ENCODE peak calls at places on chromosomes 7 and 10, in five cellular contexts. T is cardiac fibroblast, W is IMR-90, G is sigmoid colon, R is fibroblast of pulmonary artery. O is an unnamed sample.

GRCh38 chr10:112022196-112022595 is 161.4 kb downstream of the GPAM start:
- DNase-seq in W (no peak), R (no peak), T (no peak), G (no peak), O (peak)

GRCh38 chr7:24741691-24742639 is 15.3 kb downstream of the GSDME start:
- DNase-seq in T (peak), G (no peak), R (peak), W (peak), O (peak)

GRCh38 chr7:65840446-65840845 is 32.4 kb upstream of the VKORC1L1 start:
- DNase-seq in R (no peak), G (no peak), T (no peak), W (no peak), O (peak)

GRCh38 chr10:62046522-62047239 is 145.2 kb downstream of the ARID5B start:
- DNase-seq in W (peak), T (peak), G (peak), R (peak), O (peak)

GRCh38 chr7:158816995-158817394 is 12.3 kb downstream of the ESYT2 start:
- DNase-seq in T (no peak), G (no peak), R (no peak), W (no peak), O (no peak)

GRCh38 chr10:11757452-11757819 is 15.3 kb downstream of the ECHDC3 start:
- DNase-seq in W (peak), G (peak), T (peak), R (peak), O (peak)

GRCh38 chr10:25082276-25083204 is 66.1 kb downstream of the THNSL1 start:
- DNase-seq in G (no peak), W (no peak), T (no peak), R (no peak), O (no peak)

GRCh38 chr7:50658696-50659095 is 93.5 kb upstream of the DDC start:
- DNase-seq in W (no peak), T (no peak), G (no peak), R (no peak), O (no peak)

GRCh38 chr7:46764100-46764941 is 817.6 kb downstream of the TNS3 start:
- DNase-seq in R (peak), W (peak), T (peak), G (peak), O (peak)

GRCh38 chr7:55180821-55181542 is 162.2 kb downstream of the EGFR start:
- DNase-seq in T (no peak), R (no peak), G (no peak), W (no peak), O (no peak)

GRCh38 chr7:55733584-55733983 is 129.0 kb downstream of the SEPTIN14 start:
- DNase-seq in T (peak), W (peak), G (no peak), R (peak), O (no peak)

GRCh38 chr10:31932838-31933237 is 4.2 kb upstream of the ARHGAP12 start:
- DNase-seq in W (no peak), R (no peak), T (no peak), G (no peak), O (peak)

GRCh38 chr10:113681533-113682470 is 2.1 kb downstream of the CASP7 start:
- DNase-seq in G (no peak), W (no peak), T (peak), R (peak), O (peak)

GRCh38 chr10:125689955-125690569 is 7.1 kb upstream of the TEX36 start:
- DNase-seq in G (no peak), W (no peak), T (no peak), R (no peak), O (no peak)

GRCh38 chr10:132464256-132465192 is 67.5 kb downstream of the PWWP2B start:
- DNase-seq in G (peak), R (peak), W (no peak), T (peak), O (peak)

GRCh38 chr10:33341638-33342037 is 7.2 kb upstream of the NRP1 start:
- DNase-seq in T (no peak), W (peak), G (no peak), R (peak), O (peak)
- H3K4me3 ChIP-seq in T (no peak), W (no peak), G (no peak), R (peak), O (no peak)

DNA sequence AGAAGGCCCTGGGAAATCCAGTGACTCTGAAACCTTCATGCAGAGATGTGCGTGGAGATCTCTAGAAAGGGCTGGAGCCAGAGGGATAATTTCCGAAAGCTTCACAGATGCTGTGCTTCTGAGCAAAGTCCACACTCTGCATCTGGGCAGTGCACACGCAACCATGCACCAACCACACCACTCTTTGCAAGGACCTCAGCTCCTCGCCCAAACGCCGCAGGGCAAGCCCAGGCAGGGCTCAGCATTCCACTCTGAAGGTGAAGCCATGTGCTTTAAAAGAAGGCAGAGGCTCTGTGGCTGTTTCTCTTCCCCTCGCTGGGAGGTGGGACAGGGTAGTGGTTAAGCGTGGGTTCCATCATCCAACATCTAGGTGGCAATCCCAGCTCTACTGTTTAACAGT is 48.4 kb downstream of the ASB13 start:
- DNase-seq in R (no peak), T (no peak), W (no peak), G (no peak), O (no peak)
- H3K4me3 ChIP-seq in R (no peak), T (no peak), W (no peak), G (no peak), O (no peak)

DNA sequence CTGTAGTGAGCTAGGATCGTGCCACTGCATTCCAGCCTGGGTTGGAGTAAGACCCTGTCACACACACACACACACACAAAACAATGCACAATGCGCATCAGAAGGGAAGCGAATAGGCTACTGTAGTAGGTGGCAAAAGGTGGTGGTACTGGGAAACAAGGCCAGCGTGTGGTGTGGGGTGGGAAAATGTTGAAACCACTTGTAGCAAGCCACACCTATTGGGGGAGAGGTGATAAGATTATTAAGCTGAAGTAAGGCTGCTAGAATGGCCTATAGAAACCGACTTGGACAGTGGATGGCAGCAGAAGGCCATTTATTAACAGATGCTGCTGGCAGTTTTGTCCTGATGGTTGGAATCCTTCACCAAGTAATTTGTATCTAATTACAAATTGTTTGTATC is 7.2 kb upstream of the CHCHD1 start:
- DNase-seq in W (peak), R (peak), T (peak), G (no peak), O (peak)
- H3K4me3 ChIP-seq in W (peak), R (peak), T (peak), G (no peak), O (peak)

DNA sequence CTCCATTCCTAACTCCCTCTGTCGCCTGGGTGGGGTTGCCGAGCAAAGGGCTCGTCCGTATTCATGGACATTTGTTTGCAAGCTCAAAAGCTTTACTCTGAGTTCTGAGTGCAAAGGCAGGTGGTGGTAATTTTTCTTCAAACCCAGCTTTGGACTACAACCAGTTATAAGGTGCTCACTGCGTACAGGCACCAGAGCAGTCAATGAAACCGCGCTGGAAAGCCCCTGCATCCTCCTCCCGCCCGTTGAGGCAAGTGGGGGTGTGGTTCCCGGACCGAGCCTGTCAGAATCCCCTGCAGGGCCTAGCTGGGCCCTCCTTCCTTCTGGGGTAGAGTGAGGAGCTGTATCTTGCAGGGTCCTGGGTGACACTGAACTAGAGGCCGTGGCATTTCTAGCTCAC is 22.3 kb downstream of the AMZ1 start:
- DNase-seq in T (no peak), G (no peak), R (no peak), W (no peak), O (no peak)
- H3K4me3 ChIP-seq in T (no peak), G (no peak), R (no peak), W (no peak), O (no peak)

GRCh38 chr7:151012031-151012692 is 12.1 kb downstream of the ATG9B start:
- DNase-seq in G (no peak), W (peak), T (no peak), R (no peak), O (no peak)

GRCh38 chr7:151010307-151011096 is 13.8 kb downstream of the ATG9B start:
- DNase-seq in W (peak), G (no peak), T (peak), R (peak), O (no peak)

GRCh38 chr7:151010002-151010306 is 14.3 kb downstream of the ATG9B start:
- DNase-seq in G (no peak), T (no peak), W (no peak), R (no peak), O (no peak)

GRCh38 chr7:151009340-151010001 is 14.8 kb downstream of the ATG9B start:
- DNase-seq in W (no peak), R (no peak), T (no peak), G (no peak), O (no peak)

GRCh38 chr7:151011097-151011409 is 13.2 kb downstream of the ATG9B start:
- DNase-seq in T (no peak), W (no peak), G (no peak), R (no peak), O (no peak)
- H3K4me3 ChIP-seq in T (no peak), W (no peak), G (no peak), R (no peak), O (no peak)

DNA sequence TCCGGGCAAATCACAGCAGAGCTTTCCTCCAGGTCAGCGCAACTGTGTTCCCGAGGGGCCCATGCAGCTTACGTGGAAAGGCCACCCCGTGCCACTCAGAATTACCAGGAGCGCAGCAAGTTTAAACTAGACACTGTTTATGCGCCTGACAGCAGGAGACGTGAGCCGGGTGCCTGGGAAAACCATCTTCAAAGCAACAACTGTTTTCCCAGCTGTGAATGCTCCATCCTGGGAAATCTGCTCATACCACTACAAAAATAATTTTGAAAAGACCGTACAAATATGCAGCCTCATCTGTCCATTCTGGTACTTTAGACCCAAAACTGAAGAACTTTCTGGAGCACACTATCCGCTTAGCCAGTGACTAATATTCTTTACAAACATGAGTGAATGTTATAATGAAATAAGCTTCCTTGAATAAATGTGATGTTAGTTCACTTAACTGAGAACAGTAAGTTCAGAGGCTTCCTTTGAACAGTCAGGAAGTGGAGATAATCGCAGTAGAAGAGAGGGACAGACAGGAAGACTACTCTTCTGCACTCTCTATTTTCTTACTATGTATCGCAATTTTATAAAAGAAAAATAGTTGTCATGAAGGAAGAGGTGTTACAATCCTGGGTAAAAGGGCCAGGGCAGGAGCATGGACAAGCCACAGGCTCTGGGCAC is 16.7 kb downstream of the GPER1 start:
- DNase-seq in G (no peak), R (no peak), W (no peak), T (no peak), O (no peak)
- H3K4me3 ChIP-seq in G (no peak), R (no peak), W (no peak), T (no peak), O (no peak)

GRCh38 chr10:54800677-54801480 is at the start of gene PCDH15:
- DNase-seq in G (no peak), T (peak), R (peak), W (no peak), O (peak)
- H3K4me3 ChIP-seq in G (no peak), T (no peak), R (no peak), W (no peak), O (no peak)

GRCh38 chr10:88975377-88975720 is 15.2 kb upstream of the FAS start:
- DNase-seq in T (no peak), W (no peak), G (no peak), R (no peak), O (no peak)
- H3K4me3 ChIP-seq in T (peak), W (peak), G (peak), R (peak), O (peak)

DNA sequence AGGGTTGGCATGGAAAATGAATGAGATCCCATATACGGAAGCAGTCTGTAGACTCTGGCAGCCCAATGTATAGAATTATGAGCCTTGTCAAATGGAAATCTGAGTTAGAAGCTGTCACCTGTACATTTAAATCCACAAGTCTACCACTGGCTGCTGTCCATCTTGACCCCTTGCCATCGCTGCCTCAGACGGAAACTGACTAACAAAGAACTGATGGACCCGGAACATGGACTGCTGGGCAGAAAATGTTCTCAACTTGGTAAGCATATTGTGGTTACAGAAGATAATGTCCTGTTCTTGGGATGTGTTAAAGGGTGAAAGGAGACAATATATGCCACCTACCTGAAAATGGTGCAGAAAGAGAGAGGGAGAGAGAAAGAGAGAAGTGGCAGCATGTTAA is 37.5 kb downstream of the PARP12 start:
- DNase-seq in G (no peak), R (no peak), T (no peak), W (no peak), O (no peak)
- H3K4me3 ChIP-seq in G (no peak), R (no peak), T (no peak), W (no peak), O (no peak)